ENCODE peak calls at places on chromosome 12, in seven cellular contexts. O, E, N, L, P, V and X are unnamed samples.

GRCh38 chr12:56145218-56145617 is 7.2 kb upstream of the MYL6B start:
- DNase-seq in O (no peak), E (no peak), N (no peak), L (no peak), P (no peak), V (no peak), X (no peak)

GRCh38 chr12:114555451-114555850 is 128.5 kb downstream of the TBX3 start:
- DNase-seq in O (no peak), E (no peak), N (no peak), L (no peak), P (no peak), V (no peak), X (no peak)

GRCh38 chr12:20601668-20602280 is 93.4 kb upstream of the SLCO1C1 start:
- DNase-seq in O (no peak), E (peak), N (no peak), L (no peak), P (peak), V (no peak), X (peak)

GRCh38 chr12:52667509-52667908 is 12.7 kb downstream of the KRT1 start:
- DNase-seq in O (no peak), E (no peak), N (no peak), L (no peak), P (no peak), V (no peak), X (no peak)

GRCh38 chr12:23504043-23504442 is 445.4 kb downstream of the SOX5 start:
- DNase-seq in O (no peak), E (no peak), N (no peak), L (no peak), P (no peak), V (no peak), X (no peak)

GRCh38 chr12:15669256-15669948 is 119.8 kb downstream of the EPS8 start:
- DNase-seq in O (no peak), E (peak), N (no peak), L (no peak), P (no peak), V (no peak), X (no peak)

GRCh38 chr12:56833780-56834179 is 70.7 kb downstream of the HSD17B6 start:
- DNase-seq in O (no peak), E (no peak), N (no peak), L (no peak), P (no peak), V (no peak), X (no peak)

GRCh38 chr12:5691943-5692342 is 253.1 kb downstream of the ANO2 start:
- DNase-seq in O (no peak), E (peak), N (no peak), L (no peak), P (no peak), V (no peak), X (no peak)

GRCh38 chr12:93925585-93925984 is 222.8 kb upstream of the PLXNC1 start:
- DNase-seq in O (no peak), E (no peak), N (no peak), L (no peak), P (no peak), V (no peak), X (no peak)

GRCh38 chr12:39341761-39342160 is 101.2 kb downstream of the KIF21A start:
- DNase-seq in O (no peak), E (no peak), N (no peak), L (no peak), P (no peak), V (no peak), X (no peak)

GRCh38 chr12:103952497-103952896 is 13.2 kb upstream of the TDG start:
- DNase-seq in O (no peak), E (no peak), N (no peak), L (no peak), P (no peak), V (no peak), X (no peak)

GRCh38 chr12:104303538-104304151 is at the start of gene EID3:
- DNase-seq in O (peak), E (peak), N (peak), L (peak), P (peak), V (no peak), X (peak)

GRCh38 chr12:59934486-59934885 is 338.7 kb downstream of the SLC16A7 start:
- DNase-seq in O (no peak), E (no peak), N (no peak), L (no peak), P (no peak), V (no peak), X (no peak)

GRCh38 chr12:62799126-62799736 is 135.7 kb downstream of the PPM1H start:
- DNase-seq in O (peak), E (peak), N (peak), L (peak), P (peak), V (peak), X (no peak)

GRCh38 chr12:3170423-3171194 is 93.4 kb downstream of the TSPAN9 start:
- DNase-seq in O (no peak), E (peak), N (no peak), L (peak), P (peak), V (peak), X (peak)

GRCh38 chr12:7190268-7191055 is 976 bp downstream of the PEX5 start:
- DNase-seq in O (peak), E (peak), N (peak), L (no peak), P (peak), V (no peak), X (no peak)

GRCh38 chr12:64826234-64826633 is 1.8 kb downstream of the TBC1D30 start:
- DNase-seq in O (no peak), E (peak), N (peak), L (peak), P (peak), V (no peak), X (no peak)

GRCh38 chr12:3216097-3216496 is 138.9 kb downstream of the TSPAN9 start:
- DNase-seq in O (no peak), E (peak), N (no peak), L (no peak), P (no peak), V (no peak), X (no peak)

GRCh38 chr12:76237086-76237701 is 111.0 kb downstream of the BBS10 start:
- DNase-seq in O (no peak), E (no peak), N (no peak), L (no peak), P (no peak), V (no peak), X (no peak)

GRCh38 chr12:81208193-81208946 is 130.5 kb downstream of the ACSS3 start:
- DNase-seq in O (no peak), E (no peak), N (no peak), L (no peak), P (peak), V (no peak), X (peak)

GRCh38 chr12:42631507-42631906 is 42.0 kb upstream of the PRICKLE1 start:
- DNase-seq in O (no peak), E (peak), N (no peak), L (no peak), P (peak), V (no peak), X (no peak)

GRCh38 chr12:122366685-122367475 is 55.6 kb downstream of the CLIP1 start:
- DNase-seq in O (peak), E (peak), N (peak), L (peak), P (peak), V (peak), X (peak)

GRCh38 chr12:27447761-27448160 is 1.2 kb downstream of the SMCO2 start:
- DNase-seq in O (no peak), E (no peak), N (no peak), L (no peak), P (no peak), V (no peak), X (no peak)

GRCh38 chr12:24814379-24815086 is 134.4 kb downstream of the BCAT1 start:
- DNase-seq in O (no peak), E (no peak), N (no peak), L (no peak), P (no peak), V (no peak), X (no peak)

GRCh38 chr12:51818567-51819300 is 29.8 kb downstream of the FIGNL2 start:
- DNase-seq in O (no peak), E (peak), N (peak), L (peak), P (peak), V (no peak), X (peak)

GRCh38 chr12:68279227-68280054 is 26.0 kb upstream of the IL22 start:
- DNase-seq in O (no peak), E (peak), N (no peak), L (peak), P (peak), V (no peak), X (no peak)
- H3K4me3 ChIP-seq in O (no peak), E (no peak), N (no peak), L (no peak), P (no peak), V (no peak), X (no peak)

GRCh38 chr12:4584281-4584680 is 22.3 kb downstream of the DYRK4 start:
- DNase-seq in O (no peak), E (no peak), N (no peak), L (no peak), P (no peak), V (no peak), X (no peak)
- H3K4me3 ChIP-seq in O (no peak), E (no peak), N (no peak), L (no peak), P (no peak), V (no peak), X (no peak)

DNA sequence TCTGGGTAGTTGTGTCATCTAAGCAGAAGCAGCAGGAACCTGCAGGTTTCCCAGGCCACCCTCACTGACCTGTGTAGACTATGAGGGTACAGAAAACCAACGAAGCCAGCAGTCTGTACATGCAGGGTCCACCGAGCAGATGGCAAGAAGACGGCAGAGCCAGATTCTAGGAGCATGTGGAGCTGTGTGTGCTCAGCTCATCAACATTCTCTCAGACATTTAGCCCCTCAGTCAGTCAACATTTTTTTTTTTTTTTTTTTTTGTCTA is 7.3 kb upstream of the ASIC1 start:
- DNase-seq in O (no peak), E (no peak), N (no peak), L (no peak), P (no peak), V (no peak), X (no peak)
- H3K4me3 ChIP-seq in O (peak), E (no peak), N (no peak), L (no peak), P (no peak), V (peak), X (peak)

GRCh38 chr12:131927110-131928079 is 1.7 kb upstream of the PUS1 start:
- DNase-seq in O (no peak), E (no peak), N (no peak), L (no peak), P (no peak), V (no peak), X (no peak)
- H3K4me3 ChIP-seq in O (no peak), E (no peak), N (no peak), L (no peak), P (no peak), V (no peak), X (no peak)